ENCODE peak calls at places on chromosomes 7 and 10, in seven cellular contexts. B, L, R, C, O, V and K are unnamed samples.

GRCh38 chr10:86520871-86521619 is 547 bp downstream of the WAPL start:
- DNase-seq in B (no peak), L (peak; percentile 47), R (no peak), C (no peak), O (peak; percentile 74), V (peak; percentile 46), K (peak; percentile 40)

GRCh38 chr10:120765241-120765803 is 85.8 kb upstream of the WDR11 start:
- DNase-seq in B (no peak), L (no peak), R (no peak), C (no peak), O (no peak), V (no peak), K (no peak)

GRCh38 chr7:152459724-152460251 is 24.0 kb upstream of the KMT2C start:
- DNase-seq in B (no peak), L (no peak), R (no peak), C (no peak), O (peak; percentile 83), V (no peak), K (no peak)

GRCh38 chr10:15168296-15168780 is at the start of gene NMT2:
- DNase-seq in B (no peak), L (peak; percentile 84), R (peak; percentile 95), C (peak; percentile 88), O (no peak), V (no peak), K (no peak)

GRCh38 chr10:101570764-101571572 is 17.1 kb downstream of the POLL start:
- DNase-seq in B (no peak), L (no peak), R (no peak), C (no peak), O (no peak), V (no peak), K (no peak)

GRCh38 chr10:98224509-98224908 is 43.5 kb downstream of the LOXL4 start:
- DNase-seq in B (no peak), L (no peak), R (no peak), C (no peak), O (peak; percentile 69), V (no peak), K (no peak)

GRCh38 chr10:92567952-92568600 is 5.8 kb downstream of the IDE start:
- DNase-seq in B (no peak), L (no peak), R (no peak), C (no peak), O (peak; percentile 44), V (no peak), K (no peak)

GRCh38 chr7:118846977-118847376 is 622.5 kb downstream of the ANKRD7 start:
- DNase-seq in B (no peak), L (no peak), R (no peak), C (no peak), O (no peak), V (no peak), K (no peak)

GRCh38 chr10:101775273-101776131 is at the start of gene FGF8:
- DNase-seq in B (no peak), L (no peak), R (no peak), C (no peak), O (no peak), V (peak; percentile 52), K (no peak)

GRCh38 chr10:35040761-35041501 is 49.2 kb downstream of the CUL2 start:
- DNase-seq in B (no peak), L (no peak), R (no peak), C (no peak), O (peak; percentile 88), V (peak; percentile 5), K (no peak)

GRCh38 chr7:101586078-101586941 is 42.8 kb downstream of the MYL10 start:
- DNase-seq in B (no peak), L (no peak), R (no peak), C (no peak), O (no peak), V (peak; percentile 46), K (no peak)

GRCh38 chr7:157528785-157529341 is 192.1 kb downstream of the DNAJB6 start:
- DNase-seq in B (no peak), L (no peak), R (no peak), C (no peak), O (no peak), V (no peak), K (no peak)

GRCh38 chr10:104559935-104560334 is 81.2 kb upstream of the SORCS3 start:
- DNase-seq in B (no peak), L (no peak), R (no peak), C (no peak), O (no peak), V (no peak), K (no peak)

GRCh38 chr10:70656489-70656888 is 15.8 kb upstream of the ADAMTS14 start:
- DNase-seq in B (peak; percentile 11), L (peak; percentile 67), R (no peak), C (no peak), O (peak; percentile 100), V (no peak), K (peak; percentile 41)

GRCh38 chr7:134750083-134751062 is 29.1 kb upstream of the CALD1 start:
- DNase-seq in B (peak; percentile 24), L (peak; percentile 49), R (peak; percentile 35), C (no peak), O (peak; percentile 63), V (peak; percentile 82), K (peak; percentile 46)

GRCh38 chr10:91590142-91590903 is 42.5 kb downstream of the PPP1R3C start:
- DNase-seq in B (no peak), L (no peak), R (no peak), C (no peak), O (peak; percentile 97), V (no peak), K (no peak)

GRCh38 chr10:102718220-102718619 is 3.8 kb downstream of the SFXN2 start:
- DNase-seq in B (no peak), L (no peak), R (no peak), C (no peak), O (peak; percentile 56), V (no peak), K (no peak)

GRCh38 chr10:113872139-113873030 is 17.9 kb downstream of the NHLRC2 start:
- DNase-seq in B (no peak), L (no peak), R (no peak), C (no peak), O (no peak), V (no peak), K (no peak)

GRCh38 chr7:33836797-33837355 is 68.5 kb upstream of the BMPER start:
- DNase-seq in B (no peak), L (peak; percentile 4), R (no peak), C (no peak), O (no peak), V (peak; percentile 20), K (no peak)

GRCh38 chr7:14988941-14989340 is 86.4 kb upstream of the DGKB start:
- DNase-seq in B (no peak), L (no peak), R (no peak), C (no peak), O (peak; percentile 2), V (no peak), K (no peak)

GRCh38 chr7:28165221-28165807 is 15.3 kb downstream of the JAZF1 start:
- DNase-seq in B (no peak), L (no peak), R (no peak), C (no peak), O (peak; percentile 34), V (no peak), K (no peak)

GRCh38 chr7:45689797-45690761 is 115.9 kb downstream of the ADCY1 start:
- DNase-seq in B (no peak), L (no peak), R (no peak), C (no peak), O (no peak), V (no peak), K (no peak)

GRCh38 chr7:29454899-29455451 is 108.7 kb upstream of the PRR15 start:
- DNase-seq in B (no peak), L (no peak), R (no peak), C (no peak), O (no peak), V (no peak), K (no peak)

GRCh38 chr10:26221571-26221970 is 5.0 kb downstream of the GAD2 start:
- DNase-seq in B (no peak), L (no peak), R (no peak), C (no peak), O (no peak), V (no peak), K (no peak)

GRCh38 chr7:32158076-32158475 is 87.9 kb upstream of the PDE1C start:
- DNase-seq in B (no peak), L (no peak), R (no peak), C (no peak), O (peak; percentile 29), V (no peak), K (no peak)

GRCh38 chr10:61662794-61663259 is at the start of gene CABCOCO1:
- DNase-seq in B (no peak), L (no peak), R (no peak), C (no peak), O (peak; percentile 73), V (peak; percentile 84), K (no peak)

GRCh38 chr10:124041684-124042445 is 51.5 kb downstream of the CHST15 start:
- DNase-seq in B (no peak), L (no peak), R (no peak), C (no peak), O (peak; percentile 24), V (no peak), K (no peak)

GRCh38 chr7:33674804-33675411 is 230.4 kb upstream of the BMPER start:
- DNase-seq in B (no peak), L (no peak), R (no peak), C (no peak), O (no peak), V (no peak), K (no peak)

GRCh38 chr10:63466168-63466935 is 575 bp upstream of the JMJD1C start:
- DNase-seq in B (no peak), L (peak; percentile 28), R (peak; percentile 14), C (peak; percentile 64), O (peak; percentile 69), V (peak; percentile 50), K (no peak)

GRCh38 chr7:30510124-30511074 is 5.8 kb upstream of the GGCT start:
- DNase-seq in B (no peak), L (peak; percentile 20), R (no peak), C (peak; percentile 6), O (peak; percentile 54), V (peak; percentile 28), K (peak; percentile 14)

GRCh38 chr7:157125376-157126223 is 13.1 kb upstream of the UBE3C start:
- DNase-seq in B (no peak), L (no peak), R (no peak), C (no peak), O (no peak), V (no peak), K (no peak)

GRCh38 chr10:103350522-103351260 is at the start of gene PCGF6:
- DNase-seq in B (peak; percentile 24), L (peak; percentile 85), R (peak; percentile 90), C (peak; percentile 21), O (peak; percentile 83), V (peak; percentile 98), K (peak; percentile 69)

GRCh38 chr7:98210513-98211220 is 572 bp upstream of the BHLHA15 start:
- DNase-seq in B (no peak), L (no peak), R (no peak), C (peak; percentile 19), O (peak; percentile 30), V (no peak), K (no peak)

GRCh38 chr10:79475877-79476276 is 30.5 kb upstream of the ZCCHC24 start:
- DNase-seq in B (no peak), L (no peak), R (no peak), C (no peak), O (no peak), V (no peak), K (no peak)

GRCh38 chr7:101630591-101630990 is 1.5 kb upstream of the MYL10 start:
- DNase-seq in B (no peak), L (no peak), R (no peak), C (no peak), O (peak; percentile 83), V (no peak), K (no peak)

GRCh38 chr10:126906704-126907422 is 1.6 kb downstream of the DOCK1 start:
- DNase-seq in B (no peak), L (no peak), R (no peak), C (no peak), O (no peak), V (no peak), K (no peak)

GRCh38 chr7:14833707-14834106 is 68.8 kb downstream of the DGKB start:
- DNase-seq in B (no peak), L (no peak), R (no peak), C (no peak), O (peak; percentile 9), V (no peak), K (no peak)